ENCODE peak calls at places on chromosomes 3 and 15, in ten cellular contexts. One of them, this sample, is unnamed.

GRCh38 chr3:141773676-141774075 is 10.5 kb downstream of the GRK7 start:
- DNase-seq in stimulated activated CD4-positive, alpha-beta T cell treated with anti-CD3 and anti-CD28 coated beads, TNF-alpha, amount 100 ng/mL, for 4 hours: no peak
- DNase-seq in GM04504: no peak
- DNase-seq in stimulated activated CD8-positive, alpha-beta memory T cell treated with anti-CD3 and anti-CD28 coated beads, Interleukin-7, amount 100 ng/mL, for 1 hour: no peak
- DNase-seq in activated CD4-positive, alpha-beta T cell treated with anti-CD3 and anti-CD28 coated beads for 4 hours: no peak
- DNase-seq in fibroblast of pulmonary artery: no peak
- DNase-seq in left ventricle myocardium inferior: no peak
- DNase-seq in activated naive CD4-positive, alpha-beta T cell treated with anti-CD3 and anti-CD28 coated beads, Interleukin-2, amount 10 ng/mL, durations not matched to agents 7 days and 5 days: no peak
- DNase-seq in coronary artery: no peak
- DNase-seq in NCI-H1092: no peak
- DNase-seq in this sample: no peak

GRCh38 chr3:178439504-178439903 is 96.7 kb upstream of the KCNMB2 start:
- DNase-seq in NCI-H1092: no peak
- DNase-seq in activated naive CD4-positive, alpha-beta T cell treated with anti-CD3 and anti-CD28 coated beads, Interleukin-2, amount 10 ng/mL, durations not matched to agents 7 days and 5 days: no peak
- DNase-seq in GM04504: no peak
- DNase-seq in stimulated activated CD4-positive, alpha-beta T cell treated with anti-CD3 and anti-CD28 coated beads, TNF-alpha, amount 100 ng/mL, for 4 hours: no peak
- DNase-seq in stimulated activated CD8-positive, alpha-beta memory T cell treated with anti-CD3 and anti-CD28 coated beads, Interleukin-7, amount 100 ng/mL, for 1 hour: no peak
- DNase-seq in left ventricle myocardium inferior: no peak
- DNase-seq in activated CD4-positive, alpha-beta T cell treated with anti-CD3 and anti-CD28 coated beads for 4 hours: no peak
- DNase-seq in coronary artery: no peak
- DNase-seq in fibroblast of pulmonary artery: peak
- DNase-seq in this sample: no peak

GRCh38 chr15:60682615-60683014 is 203.7 kb upstream of the ICE2 start:
- DNase-seq in left ventricle myocardium inferior: no peak
- DNase-seq in activated naive CD4-positive, alpha-beta T cell treated with anti-CD3 and anti-CD28 coated beads, Interleukin-2, amount 10 ng/mL, durations not matched to agents 7 days and 5 days: no peak
- DNase-seq in NCI-H1092: no peak
- DNase-seq in activated CD4-positive, alpha-beta T cell treated with anti-CD3 and anti-CD28 coated beads for 4 hours: no peak
- DNase-seq in fibroblast of pulmonary artery: no peak
- DNase-seq in stimulated activated CD4-positive, alpha-beta T cell treated with anti-CD3 and anti-CD28 coated beads, TNF-alpha, amount 100 ng/mL, for 4 hours: no peak
- DNase-seq in stimulated activated CD8-positive, alpha-beta memory T cell treated with anti-CD3 and anti-CD28 coated beads, Interleukin-7, amount 100 ng/mL, for 1 hour: no peak
- DNase-seq in coronary artery: no peak
- DNase-seq in GM04504: no peak
- DNase-seq in this sample: no peak

GRCh38 chr15:71254503-71254902 is 139.2 kb downstream of the THSD4 start:
- DNase-seq in stimulated activated CD8-positive, alpha-beta memory T cell treated with anti-CD3 and anti-CD28 coated beads, Interleukin-7, amount 100 ng/mL, for 1 hour: no peak
- DNase-seq in NCI-H1092: no peak
- DNase-seq in fibroblast of pulmonary artery: no peak
- DNase-seq in activated CD4-positive, alpha-beta T cell treated with anti-CD3 and anti-CD28 coated beads for 4 hours: no peak
- DNase-seq in left ventricle myocardium inferior: no peak
- DNase-seq in activated naive CD4-positive, alpha-beta T cell treated with anti-CD3 and anti-CD28 coated beads, Interleukin-2, amount 10 ng/mL, durations not matched to agents 7 days and 5 days: no peak
- DNase-seq in GM04504: no peak
- DNase-seq in coronary artery: no peak
- DNase-seq in stimulated activated CD4-positive, alpha-beta T cell treated with anti-CD3 and anti-CD28 coated beads, TNF-alpha, amount 100 ng/mL, for 4 hours: no peak
- DNase-seq in this sample: no peak

GRCh38 chr3:126858887-126859286 is 124.0 kb upstream of the PLXNA1 start:
- DNase-seq in fibroblast of pulmonary artery: peak
- DNase-seq in NCI-H1092: no peak
- DNase-seq in stimulated activated CD8-positive, alpha-beta memory T cell treated with anti-CD3 and anti-CD28 coated beads, Interleukin-7, amount 100 ng/mL, for 1 hour: no peak
- DNase-seq in left ventricle myocardium inferior: no peak
- DNase-seq in GM04504: peak
- DNase-seq in coronary artery: no peak
- DNase-seq in activated naive CD4-positive, alpha-beta T cell treated with anti-CD3 and anti-CD28 coated beads, Interleukin-2, amount 10 ng/mL, durations not matched to agents 7 days and 5 days: no peak
- DNase-seq in activated CD4-positive, alpha-beta T cell treated with anti-CD3 and anti-CD28 coated beads for 4 hours: no peak
- DNase-seq in stimulated activated CD4-positive, alpha-beta T cell treated with anti-CD3 and anti-CD28 coated beads, TNF-alpha, amount 100 ng/mL, for 4 hours: no peak
- DNase-seq in this sample: peak

GRCh38 chr3:4582634-4583033 is 89.5 kb downstream of the ITPR1 start:
- DNase-seq in stimulated activated CD4-positive, alpha-beta T cell treated with anti-CD3 and anti-CD28 coated beads, TNF-alpha, amount 100 ng/mL, for 4 hours: no peak
- DNase-seq in activated naive CD4-positive, alpha-beta T cell treated with anti-CD3 and anti-CD28 coated beads, Interleukin-2, amount 10 ng/mL, durations not matched to agents 7 days and 5 days: no peak
- DNase-seq in stimulated activated CD8-positive, alpha-beta memory T cell treated with anti-CD3 and anti-CD28 coated beads, Interleukin-7, amount 100 ng/mL, for 1 hour: no peak
- DNase-seq in NCI-H1092: no peak
- DNase-seq in GM04504: no peak
- DNase-seq in coronary artery: no peak
- DNase-seq in left ventricle myocardium inferior: no peak
- DNase-seq in fibroblast of pulmonary artery: peak
- DNase-seq in activated CD4-positive, alpha-beta T cell treated with anti-CD3 and anti-CD28 coated beads for 4 hours: no peak
- DNase-seq in this sample: no peak

GRCh38 chr3:180325533-180325932 is 276.4 kb upstream of the TTC14 start:
- DNase-seq in GM04504: no peak
- DNase-seq in NCI-H1092: no peak
- DNase-seq in left ventricle myocardium inferior: no peak
- DNase-seq in stimulated activated CD8-positive, alpha-beta memory T cell treated with anti-CD3 and anti-CD28 coated beads, Interleukin-7, amount 100 ng/mL, for 1 hour: no peak
- DNase-seq in activated naive CD4-positive, alpha-beta T cell treated with anti-CD3 and anti-CD28 coated beads, Interleukin-2, amount 10 ng/mL, durations not matched to agents 7 days and 5 days: no peak
- DNase-seq in coronary artery: no peak
- DNase-seq in fibroblast of pulmonary artery: no peak
- DNase-seq in activated CD4-positive, alpha-beta T cell treated with anti-CD3 and anti-CD28 coated beads for 4 hours: no peak
- DNase-seq in stimulated activated CD4-positive, alpha-beta T cell treated with anti-CD3 and anti-CD28 coated beads, TNF-alpha, amount 100 ng/mL, for 4 hours: no peak
- DNase-seq in this sample: no peak

GRCh38 chr15:80404719-80405553 is 754 bp downstream of the ARNT2 start:
- DNase-seq in coronary artery: no peak
- DNase-seq in stimulated activated CD8-positive, alpha-beta memory T cell treated with anti-CD3 and anti-CD28 coated beads, Interleukin-7, amount 100 ng/mL, for 1 hour: no peak
- DNase-seq in stimulated activated CD4-positive, alpha-beta T cell treated with anti-CD3 and anti-CD28 coated beads, TNF-alpha, amount 100 ng/mL, for 4 hours: no peak
- DNase-seq in activated naive CD4-positive, alpha-beta T cell treated with anti-CD3 and anti-CD28 coated beads, Interleukin-2, amount 10 ng/mL, durations not matched to agents 7 days and 5 days: no peak
- DNase-seq in left ventricle myocardium inferior: no peak
- DNase-seq in NCI-H1092: peak
- DNase-seq in activated CD4-positive, alpha-beta T cell treated with anti-CD3 and anti-CD28 coated beads for 4 hours: no peak
- DNase-seq in fibroblast of pulmonary artery: no peak
- DNase-seq in GM04504: no peak
- DNase-seq in this sample: no peak